ENCODE peak calls at places on chromosomes 12 and 14, in six cellular contexts. W, U, M, C, S and P are unnamed samples. For H3K4me1, the result is how much of the 10 kb centered on the place peaks cover.

GRCh38 chr12:96883571-96883970 is 23.5 kb upstream of the NEDD1 start:
- DNase-seq in U (no peak), S (no peak), C (no peak), W (no peak), M (no peak), P (no peak)

GRCh38 chr12:12048266-12048665 is 22.5 kb upstream of the BCL2L14 start:
- DNase-seq in S (no peak), C (no peak), W (no peak), U (no peak), M (no peak), P (no peak)

GRCh38 chr12:53047221-53048032 is 2.4 kb upstream of the TNS2 start:
- DNase-seq in W (peak), U (peak), S (peak), C (no peak), M (peak), P (peak)

GRCh38 chr14:64673748-64674147 is 30.5 kb upstream of the PLEKHG3 start:
- DNase-seq in M (no peak), W (no peak), C (no peak), S (no peak), U (no peak), P (no peak)

GRCh38 chr12:30219047-30219446 is 435.3 kb upstream of the TMTC1 start:
- DNase-seq in W (no peak), C (no peak), S (no peak), U (no peak), M (no peak), P (no peak)

GRCh38 chr14:79686196-79686595 is 525.1 kb downstream of the DIO2 start:
- DNase-seq in U (no peak), M (no peak), S (no peak), W (no peak), C (no peak), P (no peak)

GRCh38 chr14:53090853-53091252 is 62.3 kb downstream of the DDHD1 start:
- DNase-seq in M (no peak), U (no peak), S (no peak), W (no peak), C (no peak), P (no peak)

GRCh38 chr12:25052191-25053020 is 103.5 kb upstream of the BCAT1 start:
- DNase-seq in M (peak), W (no peak), U (peak), C (no peak), S (no peak), P (no peak)

GRCh38 chr14:90373887-90374286 is 22.9 kb upstream of the CALM1 start:
- DNase-seq in S (no peak), U (no peak), W (no peak), C (no peak), M (no peak), P (no peak)

GRCh38 chr12:131369094-131369845 is 341.6 kb upstream of the SFSWAP start:
- DNase-seq in S (peak), C (no peak), M (no peak), U (no peak), W (no peak), P (no peak)

GRCh38 chr12:105418821-105419291 is 88.4 kb downstream of the C12orf75 start:
- DNase-seq in W (no peak), M (no peak), S (no peak), U (no peak), C (no peak), P (no peak)

GRCh38 chr12:75315518-75315917 is 14.6 kb downstream of the CAPS2 start:
- DNase-seq in U (no peak), C (no peak), W (no peak), M (no peak), S (no peak), P (no peak)

GRCh38 chr12:117468016-117468415 is 106.6 kb upstream of the NOS1 start:
- DNase-seq in M (no peak), U (no peak), W (no peak), C (no peak), S (no peak), P (no peak)

GRCh38 chr12:26298785-26299621 is 103.6 kb downstream of the SSPN start:
- DNase-seq in U (no peak), C (peak), W (no peak), M (peak), S (no peak), P (no peak)

GRCh38 chr12:43766291-43766690 is 7.5 kb downstream of the IRAK4 start:
- DNase-seq in U (no peak), W (no peak), S (no peak), M (no peak), C (no peak), P (no peak)

GRCh38 chr12:2834581-2835491 is at the start of gene NRIP2:
- DNase-seq in S (no peak), W (peak), M (no peak), U (no peak), C (no peak), P (no peak)

GRCh38 chr14:22811752-22812151 is 3.5 kb downstream of the SLC7A7 start:
- DNase-seq in W (no peak), U (no peak), C (no peak), M (peak), S (no peak), P (no peak)

GRCh38 chr14:100868621-100869370 is 34.7 kb downstream of the RTL1 start:
- DNase-seq in W (no peak), M (no peak), C (no peak), S (peak), U (peak), P (no peak)

GRCh38 chr12:40271981-40272664 is 47.3 kb downstream of the LRRK2 start:
- DNase-seq in W (no peak), M (no peak), S (no peak), U (no peak), C (no peak), P (no peak)

GRCh38 chr12:119154435-119154818 is 24.3 kb upstream of the HSPB8 start:
- DNase-seq in U (no peak), M (no peak), W (no peak), C (no peak), S (no peak), P (no peak)

GRCh38 chr14:89721330-89721729 is 233.2 kb downstream of the EFCAB11 start:
- DNase-seq in U (no peak), C (no peak), W (no peak), M (no peak), S (no peak), P (no peak)

GRCh38 chr12:57147641-57147944 is 174 bp upstream of the LRP1-AS start:
- DNase-seq in S (no peak), U (no peak), W (no peak), C (no peak), M (no peak), P (no peak)

GRCh38 chr12:57146925-57147640 is at the start of gene LRP1-AS:
- DNase-seq in C (no peak), U (no peak), M (no peak), S (no peak), W (no peak), P (no peak)

GRCh38 chr12:57146092-57146491 is 1.3 kb downstream of the LRP1-AS start:
- DNase-seq in S (no peak), W (no peak), C (no peak), U (no peak), M (no peak), P (no peak)

GRCh38 chr12:57143454-57143853 is 4.0 kb downstream of the LRP1-AS start:
- DNase-seq in U (no peak), M (no peak), S (no peak), C (no peak), W (no peak), P (no peak)

GRCh38 chr12:57145460-57146059 is 1.9 kb downstream of the LRP1-AS start:
- DNase-seq in W (no peak), M (no peak), U (no peak), S (no peak), C (no peak), P (no peak)
- TF ChIP-seq CTCF in W (no peak), M (no peak), U (no peak), S (no peak), C (no peak), P (no peak)

DNA sequence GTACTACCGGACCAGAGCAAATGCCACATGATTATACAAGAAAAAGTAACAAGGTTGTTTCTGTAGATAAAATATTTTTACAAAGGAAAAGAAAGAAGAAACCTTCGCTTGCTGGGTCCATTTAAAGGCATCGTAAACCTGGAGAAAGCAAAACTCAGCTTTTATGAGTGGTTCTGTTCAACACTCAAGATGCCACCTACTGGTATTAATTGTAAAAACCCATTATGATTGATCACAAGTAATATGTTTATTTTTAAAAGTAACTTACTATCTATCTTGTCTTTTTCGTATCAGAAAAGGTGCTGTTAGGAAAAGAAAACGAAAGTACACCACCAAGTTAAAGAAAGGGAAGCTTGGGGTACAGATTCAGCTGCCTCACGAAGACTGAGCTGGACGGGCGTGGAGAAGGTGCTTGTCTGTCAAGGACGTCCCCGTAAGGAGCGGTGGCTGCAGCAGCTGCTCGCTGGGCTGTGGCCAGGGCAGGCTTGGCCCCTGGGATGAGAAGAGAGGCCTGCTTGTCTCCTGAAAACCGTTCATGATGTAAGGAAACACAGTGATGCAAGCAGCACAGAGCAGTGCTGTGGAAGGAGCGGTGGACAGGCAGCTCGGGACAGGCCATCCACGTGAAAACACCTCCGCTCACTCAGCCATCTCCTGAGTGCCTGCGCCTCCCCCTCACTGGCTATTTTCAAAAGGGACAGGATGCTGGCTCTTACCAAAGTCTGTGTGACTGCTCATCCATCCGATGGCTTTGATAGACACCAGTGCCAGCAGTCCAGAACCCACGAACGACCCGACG is 25.0 kb downstream of the SLC15A4 start:
- DNase-seq in W (no peak), U (no peak), M (no peak), C (no peak), S (no peak), P (no peak)
- H3K4me1 ChIP-seq in W (half or more), U (under half), M (under half), C (under half), S (half or more), P (under half)

GRCh38 chr12:84874825-84875139 is 37.8 kb downstream of the SLC6A15 start:
- DNase-seq in C (no peak), S (no peak), W (no peak), U (no peak), M (no peak), P (no peak)
- TF ChIP-seq CTCF in C (peak), S (no peak), W (no peak), U (no peak), M (no peak), P (no peak)

GRCh38 chr12:13208533-13209278 is 12.2 kb downstream of the EMP1 start:
- DNase-seq in M (peak), C (no peak), U (no peak), S (no peak), W (no peak), P (no peak)
- H3K4me1 ChIP-seq in M (under half), C (under half), U (half or more), S (half or more), W (half or more), P (under half)

GRCh38 chr12:50425859-50426258 is 25.2 kb downstream of the LARP4 start:
- DNase-seq in U (no peak), M (no peak), S (no peak), C (no peak), W (no peak), P (no peak)
- TF ChIP-seq CTCF in U (no peak), M (no peak), S (no peak), C (no peak), W (no peak), P (no peak)

GRCh38 chr12:84697141-84697540 is 215.5 kb downstream of the SLC6A15 start:
- DNase-seq in W (no peak), U (no peak), S (no peak), C (no peak), M (no peak), P (no peak)
- H3K4me1 ChIP-seq in W (under half), U (under half), S (under half), C (under half), M (under half), P (under half)

DNA sequence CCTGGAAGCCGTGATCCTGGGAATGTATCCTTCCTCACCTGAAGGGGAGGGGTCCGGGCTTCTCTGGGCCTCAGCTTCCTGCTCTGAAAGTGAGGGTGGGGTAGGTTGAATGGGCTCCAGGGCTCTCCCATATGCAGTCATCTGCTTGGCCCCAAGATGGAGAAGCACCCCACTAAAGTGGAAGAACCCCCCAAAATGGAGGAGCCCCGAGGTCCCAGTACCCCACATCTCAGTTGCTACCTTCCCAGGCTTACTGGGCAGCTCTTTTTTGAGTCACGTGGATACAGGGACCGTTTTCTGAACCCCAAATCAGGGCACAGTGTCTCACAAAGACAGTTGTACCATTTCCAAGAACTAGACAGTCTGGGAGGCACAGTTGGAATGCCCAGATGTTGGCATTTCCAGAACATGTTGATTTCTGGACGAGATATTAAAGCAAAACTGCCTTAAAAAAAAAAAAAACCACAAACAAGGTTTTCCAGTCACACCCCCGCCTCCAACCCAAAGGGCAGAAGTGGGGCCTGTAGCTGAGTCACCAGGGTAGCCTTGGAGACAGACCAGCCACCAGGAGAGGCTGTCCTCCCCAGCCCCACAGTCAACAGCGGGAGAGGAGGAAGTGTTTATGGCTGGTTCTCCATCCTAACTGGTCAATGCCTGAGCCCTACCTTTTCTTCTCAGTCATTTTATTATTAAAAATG is 12.1 kb downstream of the VASH1 start:
- DNase-seq in M (no peak), W (peak), S (peak), C (no peak), U (peak), P (peak)
- TF ChIP-seq CTCF in M (no peak), W (peak), S (no peak), C (no peak), U (no peak), P (no peak)

DNA sequence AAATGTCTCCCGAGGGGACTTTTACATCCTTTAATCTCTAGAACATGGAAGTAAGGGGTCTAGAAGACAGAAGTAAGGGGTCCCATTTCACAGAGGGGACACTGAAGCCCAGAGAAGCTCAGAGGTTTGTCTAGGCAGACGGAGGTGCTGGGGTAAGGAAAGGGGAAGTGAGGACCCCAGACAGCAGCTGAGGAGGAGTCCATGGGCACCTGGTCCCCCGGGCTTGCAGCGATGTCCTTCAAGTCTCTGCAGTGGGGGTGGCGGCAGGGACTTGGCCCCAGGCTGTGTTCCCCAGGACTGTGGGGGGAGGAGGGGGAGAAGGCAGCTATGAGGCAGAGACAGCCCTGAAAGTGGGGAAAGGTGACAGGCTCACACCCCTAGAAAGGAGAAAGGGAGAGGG is 30.7 kb downstream of the DTX1 start:
- DNase-seq in W (no peak), U (no peak), S (no peak), C (no peak), M (no peak), P (no peak)
- H3K4me1 ChIP-seq in W (under half), U (under half), S (under half), C (under half), M (under half), P (under half)

GRCh38 chr14:42523656-42524055 is 917.0 kb downstream of the LRFN5 start:
- DNase-seq in M (peak), C (no peak), S (no peak), W (no peak), U (no peak), P (no peak)

GRCh38 chr14:42532194-42532593 is 925.5 kb downstream of the LRFN5 start:
- DNase-seq in C (no peak), U (no peak), W (no peak), S (no peak), M (no peak), P (no peak)

DNA sequence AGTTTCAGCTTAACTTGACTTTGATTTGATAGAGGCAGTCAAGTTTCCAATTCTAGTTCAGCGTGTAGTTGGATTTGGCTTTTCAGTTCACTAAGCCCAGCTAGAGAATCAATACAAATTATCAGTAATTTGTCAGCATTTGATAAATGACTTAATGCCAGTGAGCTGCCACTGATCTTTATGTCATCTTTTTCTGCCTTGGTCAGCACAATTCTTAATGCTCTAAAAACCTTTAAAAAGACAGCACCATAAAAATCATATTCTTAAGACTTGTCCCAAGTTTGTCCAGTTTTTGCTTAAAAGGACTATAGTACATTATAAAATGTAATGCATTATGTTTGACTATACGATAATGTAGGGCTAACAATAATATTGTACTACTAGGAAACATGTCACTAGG is 920.5 kb downstream of the LRFN5 start:
- DNase-seq in M (no peak), S (no peak), W (no peak), U (no peak), C (no peak), P (no peak)
- TF ChIP-seq CTCF in M (no peak), S (no peak), W (no peak), U (no peak), C (no peak), P (no peak)

DNA sequence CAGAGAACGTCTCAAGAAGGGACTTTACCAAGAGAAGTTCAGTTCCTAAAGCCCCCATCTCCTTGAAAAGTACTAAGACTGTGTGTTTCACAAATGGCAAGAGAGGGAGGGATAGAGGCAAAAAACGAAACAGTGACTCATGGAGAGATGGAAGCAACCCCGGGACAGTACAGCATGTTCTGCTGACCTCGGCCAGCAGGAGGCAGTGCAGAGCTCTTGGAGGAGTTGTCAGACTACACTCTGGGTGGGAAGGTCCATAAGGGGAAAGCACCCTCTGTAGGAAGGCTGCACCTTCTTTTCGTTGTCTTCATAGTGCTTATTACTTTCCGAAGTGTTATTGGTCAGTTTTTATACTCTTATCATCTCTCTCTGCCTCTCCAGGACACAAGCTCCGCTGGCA is 525.2 kb upstream of the CCDC196 start:
- DNase-seq in U (peak), S (peak), M (peak), C (peak), W (peak), P (no peak)
- H3K4me1 ChIP-seq in U (under half), S (under half), M (under half), C (under half), W (under half), P (under half)